ENCODE peak calls at places on chromosomes 5 and 9, in four cellular contexts. X, G, U and M are unnamed samples.

GRCh38 chr9:86907346-86907745 is 40.0 kb downstream of the GAS1 start:
- DNase-seq in G (no peak), X (no peak), U (no peak), M (no peak)

GRCh38 chr5:59640411-59640810 is 253.1 kb downstream of the PDE4D start:
- DNase-seq in G (peak), U (no peak), X (no peak), M (no peak)

GRCh38 chr5:35129276-35129675 is 81.5 kb upstream of the AGXT2 start:
- DNase-seq in X (peak), U (no peak), G (peak), M (no peak)

GRCh38 chr9:79581794-79582193 is 10.0 kb downstream of the TLE4 start:
- DNase-seq in U (no peak), X (no peak), G (peak), M (no peak)

GRCh38 chr9:93598647-93599241 is 22.4 kb downstream of the PHF2 start:
- DNase-seq in X (no peak), U (no peak), G (peak), M (no peak)

GRCh38 chr9:89532478-89532877 is 34.6 kb upstream of the SEMA4D start:
- DNase-seq in G (no peak), X (no peak), U (no peak), M (no peak)

GRCh38 chr5:180815241-180816031 is 12.8 kb upstream of the MGAT1 start:
- DNase-seq in U (no peak), X (no peak), G (no peak), M (no peak)

GRCh38 chr9:98875536-98875935 is 68.1 kb downstream of the GALNT12 start:
- DNase-seq in U (no peak), G (no peak), X (no peak), M (no peak)

GRCh38 chr5:50663636-50664035 is 2.8 kb upstream of the PARP8 start:
- DNase-seq in G (no peak), X (no peak), U (no peak), M (no peak)

GRCh38 chr5:143714629-143715028 is 97.3 kb upstream of the HMHB1 start:
- DNase-seq in X (no peak), U (no peak), G (peak), M (no peak)

GRCh38 chr5:132437604-132438275 is 52.8 kb downstream of the IRF1 start:
- DNase-seq in X (peak), U (no peak), G (peak), M (no peak)

GRCh38 chr5:80466669-80467485 is 21.0 kb upstream of the FAM151B start:
- DNase-seq in U (no peak), X (no peak), G (no peak), M (no peak)

GRCh38 chr9:98255064-98255577 is 328 bp downstream of the TBC1D2 start:
- DNase-seq in U (no peak), X (no peak), G (peak), M (no peak)

GRCh38 chr9:87212563-87213154 is 265.4 kb upstream of the GAS1 start:
- DNase-seq in G (peak), X (no peak), U (no peak), M (peak)

GRCh38 chr5:177478711-177479646 is 5.5 kb upstream of the DBN1 start:
- DNase-seq in X (no peak), U (no peak), G (no peak), M (no peak)

GRCh38 chr5:68187268-68188055 is 28.1 kb upstream of the PIK3R1 start:
- DNase-seq in X (no peak), U (peak), G (no peak), M (no peak)

GRCh38 chr5:180689071-180689694 is 39.8 kb upstream of the FLT4 start:
- DNase-seq in G (no peak), U (no peak), X (no peak), M (no peak)

GRCh38 chr5:173835662-173836061 is 52.5 kb upstream of the CPEB4 start:
- DNase-seq in X (no peak), U (no peak), G (no peak), M (no peak)

GRCh38 chr5:16916262-16916878 is 19.7 kb downstream of the MYO10 start:
- DNase-seq in U (no peak), X (peak), G (peak), M (peak)